ENCODE peak calls at places on chromosomes 1 and 21, in four cellular contexts. C is RKO; E is activated CD4-positive, CD25-positive, alpha-beta regulatory T cell treated with anti-CD3 and anti-CD28 coated beads, Interleukin-2, amount 50 U/mL, for 72 hours; J is MCF 10A. U is an unnamed sample.
A peak's percentile ranks its signal among the peaks of the same experiment; 100 is the strongest.

GRCh38 chr1:204746838-204747442 is 61.4 kb upstream of the LRRN2 start:
- DNase-seq in C (peak; percentile 52), E (peak; percentile 57), J (peak; percentile 79), U (peak; percentile 33)

GRCh38 chr1:235858784-235859183 is 7.9 kb downstream of the LYST start:
- DNase-seq in C (no peak), E (no peak), J (no peak), U (no peak)

GRCh38 chr1:15153842-15154479 is 414 bp downstream of the TMEM51 start:
- DNase-seq in C (peak; percentile 68), E (peak; percentile 32), J (peak; percentile 65), U (peak; percentile 28)

GRCh38 chr1:158043232-158043631 is 49.8 kb downstream of the KIRREL1 start:
- DNase-seq in C (no peak), E (no peak), J (no peak), U (no peak)

GRCh38 chr1:28096210-28097099 is 8.0 kb upstream of the EYA3 start:
- DNase-seq in C (no peak), E (no peak), J (no peak), U (no peak)

GRCh38 chr1:12546771-12547585 is 71.0 kb downstream of the DHRS3 start:
- DNase-seq in C (no peak), E (no peak), J (no peak), U (no peak)

GRCh38 chr1:201538618-201539551 is at the start of gene NAV1:
- DNase-seq in C (peak; percentile 66), E (no peak), J (peak; percentile 56), U (peak; percentile 38)

GRCh38 chr1:26827663-26828062 is 1.2 kb downstream of the ZDHHC18 start:
- DNase-seq in C (no peak), E (no peak), J (no peak), U (no peak)

GRCh38 chr1:173301507-173301906 is 94.4 kb upstream of the TNFSF4 start:
- DNase-seq in C (peak; percentile 1), E (no peak), J (peak; percentile 5), U (no peak)

GRCh38 chr1:59994302-59995198 is 68.0 kb upstream of the CYP2J2 start:
- DNase-seq in C (no peak), E (no peak), J (no peak), U (no peak)

GRCh38 chr1:4058122-4058521 is 158.1 kb upstream of the C1orf174 start:
- DNase-seq in C (no peak), E (no peak), J (no peak), U (no peak)

GRCh38 chr1:12067900-12068821 is 5.1 kb downstream of the TNFRSF8 start:
- DNase-seq in C (no peak), E (no peak), J (no peak), U (no peak)

GRCh38 chr1:165134431-165134830 is 222.1 kb downstream of the LMX1A start:
- DNase-seq in C (no peak), E (no peak), J (no peak), U (no peak)

GRCh38 chr1:184553845-184554244 is 167.0 kb downstream of the C1orf21 start:
- DNase-seq in C (no peak), E (no peak), J (no peak), U (no peak)

GRCh38 chr1:88661951-88662664 is 22.0 kb upstream of the PKN2 start:
- DNase-seq in C (no peak), E (no peak), J (no peak), U (no peak)

GRCh38 chr1:17170571-17170970 is 34.4 kb upstream of the PADI1 start:
- DNase-seq in C (no peak), E (no peak), J (no peak), U (no peak)

GRCh38 chr21:45264919-45265515 is 22.7 kb downstream of the POFUT2 start:
- DNase-seq in C (no peak), E (peak; percentile 27), J (no peak), U (no peak)